ENCODE peak calls at places on chromosomes 1 and 21, in six cellular contexts. U is AG08395, R is GOT3, F is amygdala, N is NCI-H2171 treated with DMSO at 0.1 percent for 48 hours, S is midbrain. C is an unnamed sample.

GRCh38 chr1:183783342-183783741 is 21.6 kb upstream of the RGL1 start:
- DNase-seq in N (no peak), R (no peak), S (no peak), U (peak), F (no peak), C (no peak)

GRCh38 chr1:154837679-154838171 is 32.4 kb downstream of the KCNN3 start:
- DNase-seq in N (peak), U (no peak), R (no peak), F (no peak), S (no peak), C (no peak)

GRCh38 chr21:40595806-40596205 is 251.2 kb downstream of the DSCAM start:
- DNase-seq in N (no peak), U (no peak), S (no peak), F (no peak), R (no peak), C (no peak)

GRCh38 chr1:214525535-214526019 is 25.8 kb downstream of the PTPN14 start:
- DNase-seq in S (no peak), R (no peak), F (no peak), U (no peak), N (no peak), C (no peak)

GRCh38 chr1:55321947-55322346 is 106.8 kb upstream of the USP24 start:
- DNase-seq in U (peak), N (peak), S (no peak), F (no peak), R (no peak), C (no peak)

GRCh38 chr21:28148400-28149064 is 844.1 kb downstream of the LTN1 start:
- DNase-seq in U (no peak), S (no peak), F (no peak), R (no peak), N (no peak), C (no peak)

GRCh38 chr1:117339866-117340357 is 27.3 kb upstream of the MAN1A2 start:
- DNase-seq in S (no peak), N (no peak), R (no peak), U (peak), F (no peak), C (peak)

GRCh38 chr1:200646515-200646914 is 23.2 kb downstream of the DDX59 start:
- DNase-seq in R (no peak), N (no peak), S (no peak), U (no peak), F (no peak), C (no peak)

GRCh38 chr21:46667191-46667734 is 31.8 kb downstream of the PRMT2 start:
- DNase-seq in U (peak), R (no peak), N (peak), S (no peak), F (no peak), C (no peak)

GRCh38 chr1:185281245-185281644 is 35.8 kb downstream of the IVNS1ABP start:
- DNase-seq in R (no peak), U (no peak), S (no peak), F (no peak), N (no peak), C (no peak)

GRCh38 chr1:10714337-10715114 is 81.9 kb downstream of the CASZ1 start:
- DNase-seq in S (no peak), N (no peak), R (no peak), F (no peak), U (no peak), C (no peak)

GRCh38 chr1:86499987-86500593 is 31.4 kb downstream of the CLCA1 start:
- DNase-seq in F (no peak), R (no peak), N (peak), U (no peak), S (peak), C (no peak)

GRCh38 chr1:19752083-19752696 is 47.5 kb downstream of the TMCO4 start:
- DNase-seq in F (no peak), N (no peak), S (no peak), U (no peak), R (no peak), C (no peak)

GRCh38 chr1:15430787-15431570 is 7.3 kb upstream of the CTRC start:
- DNase-seq in U (peak), S (peak), F (peak), N (peak), R (no peak), C (peak)

GRCh38 chr1:8969937-8970336 is 24.3 kb downstream of the CA6 start:
- DNase-seq in N (no peak), R (no peak), S (no peak), F (no peak), U (no peak), C (no peak)

GRCh38 chr1:24318988-24319863 is at the start of gene GRHL3:
- DNase-seq in R (no peak), F (no peak), N (peak), S (no peak), U (no peak), C (no peak)

GRCh38 chr1:203325004-203325417 is 19.7 kb downstream of the BTG2 start:
- DNase-seq in F (no peak), U (no peak), S (no peak), R (no peak), N (peak), C (no peak)

GRCh38 chr1:152042030-152042429 is 5.2 kb upstream of the S100A11 start:
- DNase-seq in F (no peak), S (no peak), R (no peak), N (no peak), U (no peak), C (no peak)

GRCh38 chr1:1073743-1074587 is at the start of gene RNF223:
- DNase-seq in S (no peak), R (no peak), U (no peak), F (no peak), N (no peak), C (no peak)

GRCh38 chr1:199041173-199041914 is 402.5 kb downstream of the PTPRC start:
- DNase-seq in N (no peak), R (no peak), S (no peak), F (no peak), U (no peak), C (no peak)

GRCh38 chr1:3820316-3820715 is 24.0 kb upstream of the LRRC47 start:
- DNase-seq in R (no peak), N (no peak), F (no peak), U (no peak), S (no peak), C (no peak)

GRCh38 chr21:44517175-44517899 is 22.7 kb downstream of the KRTAP10-1 start:
- DNase-seq in R (no peak), S (peak), F (no peak), N (peak), U (no peak), C (peak)

GRCh38 chr21:31592501-31592900 is 67.0 kb upstream of the SOD1 start:
- DNase-seq in U (no peak), F (no peak), R (no peak), S (no peak), N (no peak), C (no peak)

GRCh38 chr1:171345536-171345935 is 31.6 kb downstream of the FMO4 start:
- DNase-seq in F (no peak), R (no peak), N (no peak), S (no peak), U (no peak), C (no peak)

GRCh38 chr1:184629261-184629660 is 125.4 kb downstream of the EDEM3 start:
- DNase-seq in U (no peak), N (no peak), R (no peak), F (no peak), S (no peak), C (no peak)

GRCh38 chr1:65958561-65959350 is 166.1 kb downstream of the PDE4B start:
- DNase-seq in S (peak), R (no peak), U (peak), F (no peak), N (peak), C (no peak)